ENCODE peak calls at places on chromosome 6, in nine cellular contexts. One of them, this sample, is unnamed.

GRCh38 chr6:165988757-165989456 is 178.7 kb downstream of the TBXT start:
- DNase-seq in stomach: no peak
- DNase-seq in HepG2: no peak
- DNase-seq in breast epithelium: no peak
- DNase-seq in suprapubic skin: no peak
- DNase-seq in upper lobe of left lung: peak; percentile 50
- DNase-seq in GM23338: peak; percentile 44
- DNase-seq in spleen: no peak
- DNase-seq in prostate gland: no peak
- DNase-seq in this sample: no peak

GRCh38 chr6:15401120-15401519 is 155.3 kb downstream of the JARID2 start:
- DNase-seq in stomach: no peak
- DNase-seq in HepG2: no peak
- DNase-seq in breast epithelium: no peak
- DNase-seq in suprapubic skin: no peak
- DNase-seq in upper lobe of left lung: no peak
- DNase-seq in GM23338: no peak
- DNase-seq in spleen: no peak
- DNase-seq in prostate gland: no peak
- DNase-seq in this sample: no peak

GRCh38 chr6:79062708-79063107 is 15.3 kb downstream of the PHIP start:
- DNase-seq in stomach: no peak
- DNase-seq in HepG2: no peak
- DNase-seq in breast epithelium: no peak
- DNase-seq in suprapubic skin: no peak
- DNase-seq in upper lobe of left lung: no peak
- DNase-seq in GM23338: no peak
- DNase-seq in spleen: no peak
- DNase-seq in prostate gland: no peak
- DNase-seq in this sample: no peak

GRCh38 chr6:21997414-21998037 is 299.3 kb downstream of the PRL start:
- DNase-seq in stomach: no peak
- DNase-seq in HepG2: no peak
- DNase-seq in breast epithelium: no peak
- DNase-seq in suprapubic skin: no peak
- DNase-seq in upper lobe of left lung: no peak
- DNase-seq in GM23338: no peak
- DNase-seq in spleen: no peak
- DNase-seq in prostate gland: no peak
- DNase-seq in this sample: no peak

GRCh38 chr6:27825025-27825823 is 87.0 kb downstream of the OR2B2 start:
- DNase-seq in stomach: no peak
- DNase-seq in HepG2: no peak
- DNase-seq in breast epithelium: no peak
- DNase-seq in suprapubic skin: no peak
- DNase-seq in upper lobe of left lung: no peak
- DNase-seq in GM23338: no peak
- DNase-seq in spleen: no peak
- DNase-seq in prostate gland: no peak
- DNase-seq in this sample: no peak

GRCh38 chr6:136880748-136881460 is 41.2 kb upstream of the SLC35D3 start:
- DNase-seq in stomach: no peak
- DNase-seq in HepG2: no peak
- DNase-seq in breast epithelium: no peak
- DNase-seq in suprapubic skin: no peak
- DNase-seq in upper lobe of left lung: no peak
- DNase-seq in GM23338: peak; percentile 9
- DNase-seq in spleen: no peak
- DNase-seq in prostate gland: no peak
- DNase-seq in this sample: no peak

GRCh38 chr6:83474309-83474708 is 38.0 kb upstream of the PRSS35 start:
- DNase-seq in stomach: no peak
- DNase-seq in HepG2: no peak
- DNase-seq in breast epithelium: no peak
- DNase-seq in suprapubic skin: no peak
- DNase-seq in upper lobe of left lung: no peak
- DNase-seq in GM23338: peak; percentile 2
- DNase-seq in spleen: no peak
- DNase-seq in prostate gland: no peak
- DNase-seq in this sample: no peak

GRCh38 chr6:84652356-84653026 is 111.9 kb downstream of the TBX18 start:
- DNase-seq in stomach: no peak
- DNase-seq in HepG2: no peak
- DNase-seq in breast epithelium: no peak
- DNase-seq in suprapubic skin: no peak
- DNase-seq in upper lobe of left lung: no peak
- DNase-seq in GM23338: no peak
- DNase-seq in spleen: no peak
- DNase-seq in prostate gland: no peak
- DNase-seq in this sample: no peak

GRCh38 chr6:46263709-46264091 is 92.9 kb upstream of the ENPP5 start:
- DNase-seq in stomach: no peak
- DNase-seq in HepG2: no peak
- DNase-seq in breast epithelium: no peak
- DNase-seq in suprapubic skin: no peak
- DNase-seq in upper lobe of left lung: no peak
- DNase-seq in GM23338: no peak
- DNase-seq in spleen: no peak
- DNase-seq in prostate gland: no peak
- DNase-seq in this sample: no peak

GRCh38 chr6:155943635-155944034 is 488.0 kb upstream of the NOX3 start:
- DNase-seq in stomach: no peak
- DNase-seq in HepG2: no peak
- DNase-seq in breast epithelium: no peak
- DNase-seq in suprapubic skin: no peak
- DNase-seq in upper lobe of left lung: no peak
- DNase-seq in GM23338: no peak
- DNase-seq in spleen: no peak
- DNase-seq in prostate gland: no peak
- DNase-seq in this sample: no peak

GRCh38 chr6:95321106-95321505 is 256.2 kb upstream of the MANEA start:
- DNase-seq in stomach: no peak
- DNase-seq in HepG2: no peak
- DNase-seq in breast epithelium: no peak
- DNase-seq in suprapubic skin: no peak
- DNase-seq in upper lobe of left lung: no peak
- DNase-seq in GM23338: no peak
- DNase-seq in spleen: no peak
- DNase-seq in prostate gland: no peak
- DNase-seq in this sample: no peak

GRCh38 chr6:129210684-129211083 is 327.7 kb downstream of the LAMA2 start:
- DNase-seq in stomach: no peak
- DNase-seq in HepG2: no peak
- DNase-seq in breast epithelium: no peak
- DNase-seq in suprapubic skin: no peak
- DNase-seq in upper lobe of left lung: no peak
- DNase-seq in GM23338: no peak
- DNase-seq in spleen: no peak
- DNase-seq in prostate gland: no peak
- DNase-seq in this sample: no peak

GRCh38 chr6:1697688-1698351 is 88.1 kb downstream of the FOXC1 start:
- DNase-seq in stomach: no peak
- DNase-seq in HepG2: no peak
- DNase-seq in breast epithelium: no peak
- DNase-seq in suprapubic skin: no peak
- DNase-seq in upper lobe of left lung: no peak
- DNase-seq in GM23338: no peak
- DNase-seq in spleen: no peak
- DNase-seq in prostate gland: no peak
- DNase-seq in this sample: no peak

GRCh38 chr6:68196645-68197044 is 438.4 kb upstream of the ADGRB3 start:
- DNase-seq in stomach: no peak
- DNase-seq in HepG2: peak; percentile 10
- DNase-seq in breast epithelium: no peak
- DNase-seq in suprapubic skin: no peak
- DNase-seq in upper lobe of left lung: no peak
- DNase-seq in GM23338: peak; percentile 67
- DNase-seq in spleen: no peak
- DNase-seq in prostate gland: no peak
- DNase-seq in this sample: no peak

GRCh38 chr6:134590449-134590848 is 272.5 kb upstream of the SGK1 start:
- DNase-seq in stomach: no peak
- DNase-seq in HepG2: no peak
- DNase-seq in breast epithelium: no peak
- DNase-seq in suprapubic skin: no peak
- DNase-seq in upper lobe of left lung: no peak
- DNase-seq in GM23338: no peak
- DNase-seq in spleen: no peak
- DNase-seq in prostate gland: no peak
- DNase-seq in this sample: no peak

GRCh38 chr6:134584809-134585528 is 267.1 kb upstream of the SGK1 start:
- DNase-seq in stomach: no peak
- DNase-seq in HepG2: no peak
- DNase-seq in breast epithelium: no peak
- DNase-seq in suprapubic skin: no peak
- DNase-seq in upper lobe of left lung: no peak
- DNase-seq in GM23338: no peak
- DNase-seq in spleen: no peak
- DNase-seq in prostate gland: no peak
- DNase-seq in this sample: no peak

GRCh38 chr6:134589512-134589911 is 271.6 kb upstream of the SGK1 start:
- DNase-seq in stomach: no peak
- DNase-seq in HepG2: no peak
- DNase-seq in breast epithelium: no peak
- DNase-seq in suprapubic skin: no peak
- DNase-seq in upper lobe of left lung: no peak
- DNase-seq in GM23338: peak; percentile 50
- DNase-seq in spleen: no peak
- DNase-seq in prostate gland: no peak
- DNase-seq in this sample: no peak

GRCh38 chr6:134585529-134585873 is 267.6 kb upstream of the SGK1 start:
- DNase-seq in stomach: no peak
- DNase-seq in HepG2: no peak
- DNase-seq in breast epithelium: no peak
- DNase-seq in suprapubic skin: no peak
- DNase-seq in upper lobe of left lung: no peak
- DNase-seq in GM23338: no peak
- DNase-seq in spleen: no peak
- DNase-seq in prostate gland: no peak
- DNase-seq in this sample: no peak

DNA sequence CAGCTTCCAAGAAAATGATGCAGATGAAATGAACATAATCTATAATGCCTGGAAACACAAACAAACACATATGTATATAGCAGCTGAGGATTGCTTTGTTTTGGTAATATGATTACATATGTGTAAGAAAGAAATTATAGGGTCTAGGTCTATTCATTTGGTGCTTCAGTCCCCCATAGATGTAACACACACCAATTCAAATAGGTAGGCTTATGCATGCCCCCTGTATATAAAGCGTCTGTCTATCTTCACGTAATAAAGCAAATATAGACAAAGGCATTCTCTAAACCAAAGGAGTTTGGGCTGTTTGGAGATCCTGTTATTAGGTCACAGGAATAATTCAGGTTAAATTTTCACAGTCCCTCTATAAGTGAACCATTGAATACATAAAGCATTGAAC is 270.4 kb upstream of the SGK1 start:
- DNase-seq in stomach: no peak
- DNase-seq in HepG2: no peak
- DNase-seq in breast epithelium: no peak
- DNase-seq in suprapubic skin: no peak
- DNase-seq in upper lobe of left lung: no peak
- DNase-seq in GM23338: no peak
- DNase-seq in spleen: no peak
- DNase-seq in prostate gland: no peak
- DNase-seq in this sample: no peak
- H3K4me3 ChIP-seq in stomach: no peak overlapping the region
- H3K4me3 ChIP-seq in HepG2: no peak overlapping the region
- H3K4me3 ChIP-seq in breast epithelium: no peak overlapping the region
- H3K4me3 ChIP-seq in suprapubic skin: no peak overlapping the region
- H3K4me3 ChIP-seq in upper lobe of left lung: no peak overlapping the region
- H3K4me3 ChIP-seq in GM23338: no peak overlapping the region
- H3K4me3 ChIP-seq in spleen: no peak overlapping the region
- H3K4me3 ChIP-seq in prostate gland: no peak overlapping the region
- H3K4me3 ChIP-seq in this sample: no peak overlapping the region

GRCh38 chr6:143677891-143678737 is at the start of gene PHACTR2:
- DNase-seq in stomach: peak; percentile 72
- DNase-seq in HepG2: peak; percentile 76
- DNase-seq in breast epithelium: peak; percentile 39
- DNase-seq in suprapubic skin: peak; percentile 87
- DNase-seq in upper lobe of left lung: peak; percentile 94
- DNase-seq in GM23338: peak; percentile 91
- DNase-seq in spleen: peak; percentile 88
- DNase-seq in prostate gland: peak; percentile 52
- DNase-seq in this sample: peak; percentile 92
- TF ChIP-seq POLR2AphosphoS5 in stomach: no peak
- TF ChIP-seq POLR2AphosphoS5 in HepG2: peak; percentile 61
- TF ChIP-seq POLR2AphosphoS5 in breast epithelium: peak; percentile 60
- TF ChIP-seq POLR2AphosphoS5 in suprapubic skin: peak; percentile 29
- TF ChIP-seq POLR2AphosphoS5 in upper lobe of left lung: no peak
- TF ChIP-seq POLR2AphosphoS5 in GM23338: peak; percentile 58
- TF ChIP-seq POLR2AphosphoS5 in spleen: peak; percentile 68
- TF ChIP-seq POLR2AphosphoS5 in prostate gland: peak; percentile 19
- TF ChIP-seq POLR2AphosphoS5 in this sample: no peak

DNA sequence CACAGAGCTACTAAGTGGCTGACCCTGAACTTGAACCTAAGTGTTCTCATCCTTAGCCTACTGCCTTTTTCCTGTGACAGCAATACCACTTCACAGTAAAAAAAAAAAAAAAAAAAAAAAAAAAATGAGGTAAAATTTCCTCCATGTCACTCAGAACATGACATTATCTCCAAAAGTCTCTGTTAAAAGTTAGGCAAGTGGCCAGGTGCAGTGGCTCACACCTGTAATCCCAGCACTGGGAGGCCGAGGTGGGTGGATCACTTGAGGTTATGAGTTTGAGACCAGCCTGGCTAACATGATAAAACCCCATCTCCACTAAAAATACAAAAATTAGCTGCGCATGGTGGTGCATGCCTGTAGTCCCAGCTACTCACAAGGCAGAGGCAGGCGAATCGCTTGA is 11.2 kb upstream of the HDDC2 start:
- DNase-seq in stomach: no peak
- DNase-seq in HepG2: no peak
- DNase-seq in breast epithelium: no peak
- DNase-seq in suprapubic skin: no peak
- DNase-seq in upper lobe of left lung: no peak
- DNase-seq in GM23338: no peak
- DNase-seq in spleen: no peak
- DNase-seq in prostate gland: no peak
- DNase-seq in this sample: no peak
- H3K27ac ChIP-seq in stomach: no peak overlapping the region
- H3K27ac ChIP-seq in HepG2: no peak overlapping the region
- H3K27ac ChIP-seq in breast epithelium: no peak overlapping the region
- H3K27ac ChIP-seq in suprapubic skin: no peak overlapping the region
- H3K27ac ChIP-seq in upper lobe of left lung: no peak overlapping the region
- H3K27ac ChIP-seq in GM23338: no peak overlapping the region
- H3K27ac ChIP-seq in spleen: no peak overlapping the region
- H3K27ac ChIP-seq in prostate gland: no peak overlapping the region
- H3K27ac ChIP-seq in this sample: no peak overlapping the region

DNA sequence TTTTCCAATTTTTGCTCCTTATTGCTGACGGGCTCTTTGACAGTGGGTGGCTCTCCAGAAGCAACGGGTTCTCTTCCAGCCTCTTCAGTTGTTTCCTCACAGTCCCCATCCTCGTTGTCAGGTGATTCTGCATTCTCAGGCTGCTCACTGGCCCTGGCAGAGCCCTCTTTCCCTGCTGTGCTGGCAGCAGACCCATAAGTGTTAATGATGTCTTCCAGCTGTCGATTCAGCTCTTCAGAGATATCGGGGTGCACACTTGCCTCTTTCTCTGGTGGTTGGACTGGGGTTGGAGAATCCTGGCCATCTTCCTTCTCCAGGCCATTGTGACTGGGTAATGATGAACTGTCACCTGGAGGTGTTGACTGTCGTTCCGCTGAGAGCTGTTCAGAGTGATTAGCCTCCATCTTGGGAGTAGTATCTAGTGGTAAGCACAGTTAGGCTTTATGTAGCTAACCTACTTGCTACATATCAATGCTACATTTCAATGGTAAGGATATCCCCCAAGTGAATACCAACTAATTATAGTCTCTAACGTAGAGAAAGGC is 3.2 kb downstream of the TXLNB start:
- DNase-seq in stomach: no peak
- DNase-seq in HepG2: no peak
- DNase-seq in breast epithelium: no peak
- DNase-seq in suprapubic skin: no peak
- DNase-seq in upper lobe of left lung: no peak
- DNase-seq in GM23338: no peak
- DNase-seq in spleen: no peak
- DNase-seq in prostate gland: no peak
- DNase-seq in this sample: no peak
- H3K4me3 ChIP-seq in stomach: no peak overlapping the region
- H3K4me3 ChIP-seq in HepG2: no peak overlapping the region
- H3K4me3 ChIP-seq in breast epithelium: no peak overlapping the region
- H3K4me3 ChIP-seq in suprapubic skin: no peak overlapping the region
- H3K4me3 ChIP-seq in upper lobe of left lung: no peak overlapping the region
- H3K4me3 ChIP-seq in GM23338: no peak overlapping the region
- H3K4me3 ChIP-seq in spleen: no peak overlapping the region
- H3K4me3 ChIP-seq in prostate gland: no peak overlapping the region
- H3K4me3 ChIP-seq in this sample: no peak overlapping the region